ENCODE peak calls at places on chromosomes 7 and 10, in seven cellular contexts. N is neuronal stem cell, T is mesenchymal stem cell, V is H9, B is H1, I is trophoblast cell, W is IMR-90. L is an unnamed sample.
A peak's percentile ranks its signal among the peaks of the same experiment; 100 is the strongest.

GRCh38 chr7:80552304-80552703 is 40.4 kb upstream of the GNAT3 start:
- DNase-seq in N (no peak), T (peak; percentile 20), V (no peak), B (no peak), I (no peak), W (peak; percentile 64), L (no peak)

GRCh38 chr7:155482511-155483183 is 24.7 kb downstream of the EN2 start:
- DNase-seq in N (no peak), T (no peak), V (no peak), B (no peak), I (no peak), W (no peak), L (no peak)

GRCh38 chr7:24773646-24774045 is 16.4 kb upstream of the GSDME start:
- DNase-seq in N (no peak), T (peak; percentile 46), V (no peak), B (no peak), I (no peak), W (no peak), L (no peak)

GRCh38 chr7:46569117-46569433 is 648.0 kb upstream of the IGFBP3 start:
- DNase-seq in N (no peak), T (peak; percentile 26), V (no peak), B (no peak), I (peak; percentile 47), W (no peak), L (peak; percentile 65)

GRCh38 chr7:96418600-96418999 is 96.7 kb upstream of the SLC25A13 start:
- DNase-seq in N (no peak), T (no peak), V (no peak), B (no peak), I (no peak), W (no peak), L (no peak)

GRCh38 chr10:120477006-120477722 is 20.1 kb downstream of the PLPP4 start:
- DNase-seq in N (no peak), T (peak; percentile 84), V (peak; percentile 9), B (no peak), I (no peak), W (no peak), L (no peak)

GRCh38 chr7:87574630-87575029 is 26.1 kb downstream of the ABCB1 start:
- DNase-seq in N (no peak), T (peak; percentile 51), V (no peak), B (no peak), I (no peak), W (peak; percentile 86), L (no peak)

GRCh38 chr7:45662018-45662417 is 87.8 kb downstream of the ADCY1 start:
- DNase-seq in N (no peak), T (no peak), V (peak; percentile 18), B (peak; percentile 31), I (no peak), W (no peak), L (no peak)

GRCh38 chr7:126699707-126700106 is 553.0 kb downstream of the GRM8 start:
- DNase-seq in N (no peak), T (no peak), V (no peak), B (no peak), I (no peak), W (no peak), L (no peak)

GRCh38 chr7:12683678-12684077 is 3.8 kb upstream of the ARL4A start:
- DNase-seq in N (no peak), T (peak; percentile 46), V (no peak), B (no peak), I (no peak), W (peak; percentile 33), L (no peak)

GRCh38 chr10:88366772-88367171 is 216.3 kb downstream of the RNLS start:
- DNase-seq in N (no peak), T (no peak), V (no peak), B (no peak), I (no peak), W (no peak), L (no peak)

GRCh38 chr10:91389636-91390512 is 20.3 kb upstream of the HECTD2 start:
- DNase-seq in N (peak; percentile 47), T (peak; percentile 69), V (no peak), B (no peak), I (no peak), W (peak; percentile 71), L (peak; percentile 37)

GRCh38 chr10:128210215-128211063 is 84.2 kb upstream of the MKI67 start:
- DNase-seq in N (peak; percentile 40), T (peak; percentile 39), V (peak; percentile 71), B (peak; percentile 88), I (peak; percentile 11), W (no peak), L (peak; percentile 55)

GRCh38 chr10:90709727-90710126 is 148.1 kb downstream of the HTR7 start:
- DNase-seq in N (no peak), T (no peak), V (no peak), B (no peak), I (no peak), W (no peak), L (no peak)

GRCh38 chr7:131653418-131654248 is 97.2 kb upstream of the PODXL start:
- DNase-seq in N (no peak), T (peak; percentile 22), V (no peak), B (no peak), I (no peak), W (peak; percentile 41), L (peak; percentile 46)

GRCh38 chr7:55484241-55484640 is 88.1 kb downstream of the VOPP1 start:
- DNase-seq in N (no peak), T (no peak), V (peak; percentile 5), B (no peak), I (no peak), W (no peak), L (no peak)

GRCh38 chr7:84083846-84084245 is 110.7 kb downstream of the SEMA3A start:
- DNase-seq in N (no peak), T (no peak), V (no peak), B (no peak), I (no peak), W (no peak), L (no peak)

GRCh38 chr10:90885176-90885575 is 13.4 kb downstream of the RPP30 start:
- DNase-seq in N (no peak), T (peak; percentile 76), V (no peak), B (no peak), I (peak; percentile 15), W (peak; percentile 85), L (no peak)

GRCh38 chr10:86077871-86078638 is 288.5 kb downstream of the GRID1 start:
- DNase-seq in N (no peak), T (no peak), V (no peak), B (no peak), I (no peak), W (no peak), L (no peak)

GRCh38 chr7:18877874-18878273 is 239.6 kb downstream of the TWIST1 start:
- DNase-seq in N (no peak), T (no peak), V (no peak), B (no peak), I (no peak), W (no peak), L (no peak)

GRCh38 chr10:17805921-17806577 is 3.1 kb upstream of the MRC1 start:
- DNase-seq in N (no peak), T (no peak), V (no peak), B (no peak), I (no peak), W (no peak), L (peak; percentile 28)

GRCh38 chr7:127905491-127906330 is 125.5 kb downstream of the LRRC4 start:
- DNase-seq in N (no peak), T (peak; percentile 61), V (no peak), B (no peak), I (peak; percentile 67), W (peak; percentile 76), L (peak; percentile 54)

GRCh38 chr10:131790021-131790420 is 110.8 kb upstream of the PPP2R2D start:
- DNase-seq in N (no peak), T (no peak), V (peak; percentile 45), B (no peak), I (no peak), W (no peak), L (peak; percentile 79)

GRCh38 chr10:6700066-6700465 is 120.0 kb upstream of the PRKCQ start:
- DNase-seq in N (no peak), T (no peak), V (no peak), B (no peak), I (no peak), W (no peak), L (no peak)

GRCh38 chr10:6702030-6702429 is 122.0 kb upstream of the PRKCQ start:
- DNase-seq in N (no peak), T (no peak), V (no peak), B (no peak), I (no peak), W (no peak), L (no peak)

GRCh38 chr10:6704891-6705290 is 124.8 kb upstream of the PRKCQ start:
- DNase-seq in N (no peak), T (no peak), V (no peak), B (no peak), I (no peak), W (no peak), L (no peak)

GRCh38 chr10:6699336-6699735 is 119.3 kb upstream of the PRKCQ start:
- DNase-seq in N (no peak), T (peak; percentile 46), V (no peak), B (no peak), I (no peak), W (peak; percentile 23), L (no peak)

GRCh38 chr10:6701289-6701688 is 121.2 kb upstream of the PRKCQ start:
- DNase-seq in N (no peak), T (no peak), V (peak; percentile 52), B (peak; percentile 60), I (no peak), W (no peak), L (peak; percentile 32)
- H3K4ac ChIP-seq in N (no peak overlapping the region), T (no peak overlapping the region), V (no peak overlapping the region), B (no peak overlapping the region), I (no peak overlapping the region), W (no peak overlapping the region), L (no peak overlapping the region)

DNA sequence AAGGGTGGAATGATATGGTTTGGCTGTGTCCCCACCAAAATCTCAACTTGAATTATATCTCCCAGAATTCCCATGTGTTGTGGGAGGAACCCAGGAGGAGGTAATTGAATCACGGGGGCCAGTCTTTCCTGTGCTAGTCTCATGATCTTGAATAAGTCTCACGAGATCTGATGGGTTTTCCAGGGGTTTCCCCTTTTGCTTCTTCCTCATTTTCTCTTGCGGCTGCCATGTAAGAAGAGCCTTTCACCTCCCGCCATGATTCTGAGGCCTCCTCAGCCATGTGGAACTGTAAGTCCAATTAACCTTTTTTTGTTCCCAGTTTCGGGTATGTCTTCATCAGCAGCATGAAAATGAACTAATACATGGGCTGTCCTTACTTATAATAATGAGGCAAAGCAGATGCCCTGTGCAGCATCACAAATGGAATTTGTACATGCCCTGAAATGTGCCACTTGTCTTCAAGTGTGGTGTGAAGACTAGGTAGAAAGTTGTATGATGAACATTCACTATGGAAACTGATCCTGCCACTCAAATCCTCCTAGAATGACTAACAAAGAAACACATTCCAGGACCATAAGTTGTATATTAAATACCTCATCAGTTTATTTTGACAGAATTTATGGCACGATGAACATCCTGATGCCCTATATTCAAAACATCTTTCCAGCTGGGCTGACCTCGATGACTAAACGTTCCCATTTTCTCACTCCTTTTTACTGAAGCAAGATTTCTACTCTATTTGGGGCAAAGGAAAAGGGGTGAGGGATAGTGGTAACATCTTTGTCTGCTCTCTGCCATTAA is 122.8 kb upstream of the CTTNBP2 start:
- DNase-seq in N (no peak), T (no peak), V (no peak), B (no peak), I (no peak), W (peak; percentile 5), L (no peak)
- H3K4ac ChIP-seq in N (no peak overlapping the region), T (no peak overlapping the region), V (no peak overlapping the region), B (no peak overlapping the region), I (no peak overlapping the region), W (no peak overlapping the region), L (no peak overlapping the region)

GRCh38 chr10:72321248-72322029 is 33.3 kb downstream of the DNAJB12 start:
- DNase-seq in N (no peak), T (no peak), V (no peak), B (no peak), I (no peak), W (no peak), L (peak; percentile 75)
- H3K4ac ChIP-seq in N (no peak overlapping the region), T (peak overlapping the region; percentile 97), V (no peak overlapping the region), B (no peak overlapping the region), I (peak overlapping the region; percentile 34), W (peak overlapping the region; percentile 98), L (peak overlapping the region; percentile 87)

GRCh38 chr10:75287697-75288096 is 51.9 kb upstream of the COMTD1 start:
- DNase-seq in N (no peak), T (no peak), V (no peak), B (peak; percentile 29), I (no peak), W (no peak), L (peak; percentile 30)
- H3K4ac ChIP-seq in N (no peak overlapping the region), T (no peak overlapping the region), V (no peak overlapping the region), B (no peak overlapping the region), I (no peak overlapping the region), W (no peak overlapping the region), L (no peak overlapping the region)